ENCODE peak calls at places on chromosomes 3 and 15, in nine cellular contexts. O is HEK293T, I is caudate nucleus, D is suprapubic skin, M is left lobe of liver, P is HL-60, F is kidney glomerular epithelial cell, Y is ACHN, T is RPMI8226. A is an unnamed sample.

GRCh38 chr3:67605377-67605776 is 49.0 kb downstream of the SUCLG2 start:
- DNase-seq in O (no peak), I (no peak), D (no peak), M (no peak), P (no peak), F (peak), Y (peak), T (no peak), A (no peak)

GRCh38 chr3:114709102-114709501 is 415.3 kb downstream of the TIGIT start:
- DNase-seq in O (no peak), I (no peak), D (no peak), M (no peak), P (peak), F (peak), Y (no peak), T (no peak), A (no peak)

GRCh38 chr3:77348244-77348855 is 308.5 kb downstream of the ROBO2 start:
- DNase-seq in O (peak), I (no peak), D (no peak), M (no peak), P (peak), F (no peak), Y (peak), T (peak), A (no peak)

GRCh38 chr15:57245130-57245529 is 131.2 kb upstream of the CGNL1 start:
- DNase-seq in O (no peak), I (no peak), D (no peak), M (no peak), P (no peak), F (no peak), Y (no peak), T (no peak), A (no peak)

GRCh38 chr15:42159381-42160015 is 3.1 kb upstream of the PLA2G4F start:
- DNase-seq in O (no peak), I (no peak), D (no peak), M (peak), P (no peak), F (no peak), Y (no peak), T (no peak), A (no peak)

GRCh38 chr3:54818942-54819341 is 108.9 kb downstream of the LRTM1 start:
- DNase-seq in O (no peak), I (no peak), D (no peak), M (no peak), P (no peak), F (peak), Y (peak), T (no peak), A (no peak)

GRCh38 chr3:14170569-14171159 is 7.7 kb downstream of the XPC start:
- DNase-seq in O (no peak), I (no peak), D (no peak), M (no peak), P (no peak), F (peak), Y (no peak), T (no peak), A (no peak)

GRCh38 chr15:81945014-81945615 is 100.7 kb downstream of the MEX3B start:
- DNase-seq in O (no peak), I (no peak), D (no peak), M (no peak), P (no peak), F (no peak), Y (no peak), T (no peak), A (no peak)

GRCh38 chr3:152356870-152357276 is 88.1 kb downstream of the MBNL1 start:
- DNase-seq in O (no peak), I (no peak), D (no peak), M (no peak), P (no peak), F (no peak), Y (no peak), T (no peak), A (no peak)

GRCh38 chr3:182501861-182502260 is 291.4 kb upstream of the ATP11B start:
- DNase-seq in O (no peak), I (no peak), D (no peak), M (no peak), P (no peak), F (no peak), Y (no peak), T (no peak), A (no peak)

GRCh38 chr3:74089854-74090253 is 465.1 kb upstream of the PDZRN3 start:
- DNase-seq in O (no peak), I (no peak), D (no peak), M (no peak), P (no peak), F (no peak), Y (no peak), T (no peak), A (no peak)